ENCODE peak calls at places on chromosomes 1 and 21, in eight cellular contexts. V is mammary epithelial cell, E is colonic mucosa, L is GM12865, S is lung, M is HEK293T, G is endothelial cell, A is NCI-H774. C is an unnamed sample.

GRCh38 chr21:43209575-43210453 is 41.0 kb downstream of the CRYAA start:
- DNase-seq in V (no peak), E (peak), L (no peak), S (no peak), M (no peak), G (no peak), A (no peak), C (peak)

GRCh38 chr1:4711191-4711915 is 56.9 kb downstream of the AJAP1 start:
- DNase-seq in V (no peak), E (no peak), L (no peak), S (no peak), M (no peak), G (peak), A (no peak), C (no peak)

GRCh38 chr1:7534061-7534825 is 236.9 kb upstream of the VAMP3 start:
- DNase-seq in V (no peak), E (no peak), L (no peak), S (no peak), M (no peak), G (no peak), A (no peak), C (no peak)

GRCh38 chr1:59477286-59477685 is 180.4 kb downstream of the FGGY start:
- DNase-seq in V (peak), E (no peak), L (no peak), S (no peak), M (no peak), G (no peak), A (no peak), C (no peak)

GRCh38 chr1:84505167-84506001 is 802 bp upstream of the SPATA1 start:
- DNase-seq in V (peak), E (no peak), L (peak), S (peak), M (peak), G (no peak), A (peak), C (peak)

GRCh38 chr1:202238914-202239313 is 45.3 kb downstream of the LGR6 start:
- DNase-seq in V (no peak), E (no peak), L (no peak), S (no peak), M (no peak), G (no peak), A (no peak), C (no peak)

GRCh38 chr1:222618001-222618879 is at the start of gene MIA3:
- DNase-seq in V (no peak), E (peak), L (peak), S (peak), M (peak), G (peak), A (peak), C (peak)

GRCh38 chr1:90712153-90712930 is 4.8 kb downstream of the BARHL2 start:
- DNase-seq in V (no peak), E (no peak), L (no peak), S (no peak), M (no peak), G (peak), A (no peak), C (no peak)

GRCh38 chr21:43827015-43827611 is 37.7 kb downstream of the RRP1 start:
- DNase-seq in V (peak), E (no peak), L (no peak), S (no peak), M (no peak), G (no peak), A (no peak), C (no peak)

GRCh38 chr1:48052923-48053291 is 55.7 kb upstream of the TRABD2B start:
- DNase-seq in V (no peak), E (no peak), L (no peak), S (no peak), M (no peak), G (no peak), A (no peak), C (no peak)

GRCh38 chr1:243575070-243575469 is 275.0 kb downstream of the AKT3 start:
- DNase-seq in V (no peak), E (no peak), L (no peak), S (no peak), M (no peak), G (no peak), A (no peak), C (no peak)

GRCh38 chr1:112359961-112360767 is 35.9 kb upstream of the CTTNBP2NL start:
- DNase-seq in V (peak), E (peak), L (no peak), S (peak), M (no peak), G (peak), A (no peak), C (peak)

GRCh38 chr1:156882543-156882942 is 11.0 kb upstream of the PEAR1 start:
- DNase-seq in V (no peak), E (no peak), L (no peak), S (no peak), M (no peak), G (no peak), A (no peak), C (no peak)

GRCh38 chr1:159441360-159441759 is 1.8 kb downstream of the OR10J1 start:
- DNase-seq in V (no peak), E (no peak), L (no peak), S (no peak), M (no peak), G (no peak), A (no peak), C (no peak)

GRCh38 chr1:211345719-211346118 is 19.1 kb downstream of the TRAF5 start:
- DNase-seq in V (no peak), E (no peak), L (no peak), S (no peak), M (no peak), G (no peak), A (no peak), C (no peak)

GRCh38 chr1:112446411-112446810 is 50.4 kb downstream of the CTTNBP2NL start:
- DNase-seq in V (no peak), E (no peak), L (no peak), S (no peak), M (no peak), G (no peak), A (no peak), C (no peak)

GRCh38 chr21:33690874-33691273 is 48.6 kb downstream of the ITSN1 start:
- DNase-seq in V (no peak), E (no peak), L (peak), S (no peak), M (no peak), G (no peak), A (no peak), C (no peak)

GRCh38 chr1:212281589-212281988 is 3.6 kb upstream of the PPP2R5A start:
- DNase-seq in V (no peak), E (no peak), L (no peak), S (no peak), M (no peak), G (no peak), A (no peak), C (no peak)

GRCh38 chr1:215344534-215344933 is 222.6 kb upstream of the KCTD3 start:
- DNase-seq in V (no peak), E (no peak), L (no peak), S (no peak), M (no peak), G (no peak), A (no peak), C (no peak)

GRCh38 chr1:24507423-24507804 is 4.8 kb downstream of the RCAN3 start:
- DNase-seq in V (no peak), E (no peak), L (no peak), S (no peak), M (no peak), G (no peak), A (no peak), C (no peak)

GRCh38 chr1:119358661-119359060 is 9.9 kb upstream of the HAO2 start:
- DNase-seq in V (peak), E (no peak), L (no peak), S (no peak), M (no peak), G (no peak), A (no peak), C (no peak)

GRCh38 chr1:70947864-70948263 is 99.8 kb downstream of the PTGER3 start:
- DNase-seq in V (no peak), E (no peak), L (no peak), S (no peak), M (no peak), G (no peak), A (no peak), C (no peak)

GRCh38 chr1:231272173-231272572 is 31.2 kb downstream of the GNPAT start:
- DNase-seq in V (no peak), E (no peak), L (no peak), S (no peak), M (no peak), G (no peak), A (no peak), C (no peak)

C was measured in right atrium auricular region.